ENCODE peak calls at places on chromosomes 11 and 22, in eight cellular contexts. X, Y, W, L, Q, U, D and V are unnamed samples.

GRCh38 chr22:17120281-17120680 is 879 bp downstream of the TMEM121B start:
- DNase-seq in X (no peak), Y (peak; percentile 31), W (peak; percentile 30), L (no peak), Q (no peak), U (no peak), D (peak; percentile 74), V (peak; percentile 76)

GRCh38 chr11:46890665-46891064 is 27.7 kb downstream of the LRP4 start:
- DNase-seq in X (no peak), Y (no peak), W (peak; percentile 36), L (no peak), Q (no peak), U (no peak), D (no peak), V (no peak)

GRCh38 chr11:45807792-45808238 is 2.9 kb downstream of the SLC35C1 start:
- DNase-seq in X (no peak), Y (no peak), W (no peak), L (no peak), Q (no peak), U (no peak), D (no peak), V (no peak)

GRCh38 chr11:114891911-114892310 is 213.6 kb downstream of the NXPE2 start:
- DNase-seq in X (no peak), Y (no peak), W (no peak), L (no peak), Q (no peak), U (no peak), D (no peak), V (no peak)

GRCh38 chr11:79482800-79483199 is 42.0 kb upstream of the TENM4 start:
- DNase-seq in X (no peak), Y (no peak), W (no peak), L (no peak), Q (no peak), U (no peak), D (no peak), V (no peak)

GRCh38 chr11:112627588-112628045 is 333.6 kb upstream of the NCAM1 start:
- DNase-seq in X (no peak), Y (no peak), W (no peak), L (no peak), Q (no peak), U (no peak), D (no peak), V (no peak)

GRCh38 chr11:69353696-69354544 is 60.0 kb downstream of the MYEOV start:
- DNase-seq in X (no peak), Y (no peak), W (no peak), L (peak; percentile 15), Q (no peak), U (no peak), D (no peak), V (peak; percentile 86)

GRCh38 chr11:8336356-8337114 is 72.9 kb upstream of the LMO1 start:
- DNase-seq in X (no peak), Y (no peak), W (no peak), L (no peak), Q (no peak), U (no peak), D (no peak), V (no peak)

GRCh38 chr11:110031171-110031570 is 62.0 kb upstream of the ZC3H12C start:
- DNase-seq in X (no peak), Y (no peak), W (peak; percentile 10), L (no peak), Q (no peak), U (no peak), D (no peak), V (no peak)

GRCh38 chr22:47625013-47625385 is 862.5 kb downstream of the TBC1D22A start:
- DNase-seq in X (no peak), Y (no peak), W (no peak), L (peak; percentile 22), Q (no peak), U (no peak), D (no peak), V (no peak)

GRCh38 chr11:44361883-44362282 is 51.9 kb upstream of the ALX4 start:
- DNase-seq in X (no peak), Y (no peak), W (no peak), L (no peak), Q (no peak), U (no peak), D (no peak), V (no peak)

GRCh38 chr11:250274-250673 is 13.5 kb downstream of the PSMD13 start:
- DNase-seq in X (no peak), Y (no peak), W (no peak), L (no peak), Q (no peak), U (no peak), D (no peak), V (no peak)

GRCh38 chr11:252666-253065 is 15.9 kb downstream of the PSMD13 start:
- DNase-seq in X (no peak), Y (no peak), W (no peak), L (no peak), Q (no peak), U (no peak), D (no peak), V (no peak)

GRCh38 chr11:251550-251949 is 14.8 kb downstream of the PSMD13 start:
- DNase-seq in X (no peak), Y (no peak), W (no peak), L (no peak), Q (no peak), U (no peak), D (no peak), V (no peak)

GRCh38 chr11:249062-249461 is 12.3 kb downstream of the PSMD13 start:
- DNase-seq in X (no peak), Y (no peak), W (no peak), L (no peak), Q (no peak), U (no peak), D (no peak), V (no peak)

DNA sequence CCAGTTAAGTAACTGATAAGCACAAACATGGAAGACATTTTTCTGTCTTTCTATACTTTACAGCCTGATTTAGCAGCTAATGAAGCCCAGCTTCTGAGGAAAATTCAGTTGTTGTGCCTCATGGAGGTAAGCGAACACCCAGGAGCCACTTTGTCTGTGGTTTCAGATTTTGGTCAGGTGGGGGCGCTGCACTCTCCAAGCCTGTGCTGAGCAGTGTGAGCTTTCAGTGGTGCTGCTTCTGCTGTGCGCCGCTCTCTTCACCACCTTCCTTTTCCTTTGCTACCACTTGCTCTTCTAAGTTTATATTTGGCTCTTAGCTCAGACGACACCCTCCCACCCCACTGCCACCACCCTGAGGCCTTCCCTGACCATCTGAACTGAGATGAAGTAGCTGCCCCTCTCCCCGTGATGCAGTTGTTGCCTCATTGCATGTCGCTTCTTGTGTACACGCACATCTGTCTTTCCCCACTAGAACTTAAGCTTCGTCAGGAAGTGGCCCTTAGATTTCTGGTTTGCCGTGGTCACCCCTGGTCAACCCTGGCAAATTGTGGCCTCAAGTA is 14.0 kb downstream of the PSMD13 start:
- DNase-seq in X (no peak), Y (peak; percentile 61), W (peak; percentile 42), L (peak; percentile 79), Q (peak; percentile 52), U (no peak), D (peak; percentile 54), V (peak; percentile 50)
- H3K36me3 ChIP-seq in X (peaks cover 30% of the 10 kb centered on the region), Y (peaks cover 20% of the 10 kb centered on the region), W (peaks cover 50% of the 10 kb centered on the region), L (no peaks in the 10 kb centered on the region), Q (peaks cover 45% of the 10 kb centered on the region), U (peaks cover 55% of the 10 kb centered on the region), D (peaks cover 24% of the 10 kb centered on the region), V (peaks cover 72% of the 10 kb centered on the region)

GRCh38 chr11:68011046-68011943 is 1.2 kb downstream of the ALDH3B1 start:
- DNase-seq in X (no peak), Y (no peak), W (no peak), L (no peak), Q (no peak), U (no peak), D (no peak), V (no peak)
- TF ChIP-seq POLR2A in X (no peak), Y (no peak), W (no peak), L (no peak), Q (no peak), U (no peak), D (no peak), V (no peak)

GRCh38 chr11:118635237-118635591 is 27.8 kb downstream of the PHLDB1 start:
- DNase-seq in X (no peak), Y (no peak), W (no peak), L (no peak), Q (no peak), U (no peak), D (no peak), V (no peak)

GRCh38 chr11:118634435-118635236 is 27.2 kb downstream of the PHLDB1 start:
- DNase-seq in X (peak; percentile 41), Y (no peak), W (peak; percentile 55), L (peak; percentile 89), Q (peak; percentile 69), U (no peak), D (peak; percentile 86), V (peak; percentile 85)

GRCh38 chr11:118638726-118639125 is 31.3 kb downstream of the PHLDB1 start:
- DNase-seq in X (no peak), Y (no peak), W (no peak), L (no peak), Q (no peak), U (no peak), D (no peak), V (no peak)

GRCh38 chr11:118635642-118636041 is 28.2 kb downstream of the PHLDB1 start:
- DNase-seq in X (no peak), Y (no peak), W (no peak), L (no peak), Q (no peak), U (no peak), D (no peak), V (no peak)

DNA sequence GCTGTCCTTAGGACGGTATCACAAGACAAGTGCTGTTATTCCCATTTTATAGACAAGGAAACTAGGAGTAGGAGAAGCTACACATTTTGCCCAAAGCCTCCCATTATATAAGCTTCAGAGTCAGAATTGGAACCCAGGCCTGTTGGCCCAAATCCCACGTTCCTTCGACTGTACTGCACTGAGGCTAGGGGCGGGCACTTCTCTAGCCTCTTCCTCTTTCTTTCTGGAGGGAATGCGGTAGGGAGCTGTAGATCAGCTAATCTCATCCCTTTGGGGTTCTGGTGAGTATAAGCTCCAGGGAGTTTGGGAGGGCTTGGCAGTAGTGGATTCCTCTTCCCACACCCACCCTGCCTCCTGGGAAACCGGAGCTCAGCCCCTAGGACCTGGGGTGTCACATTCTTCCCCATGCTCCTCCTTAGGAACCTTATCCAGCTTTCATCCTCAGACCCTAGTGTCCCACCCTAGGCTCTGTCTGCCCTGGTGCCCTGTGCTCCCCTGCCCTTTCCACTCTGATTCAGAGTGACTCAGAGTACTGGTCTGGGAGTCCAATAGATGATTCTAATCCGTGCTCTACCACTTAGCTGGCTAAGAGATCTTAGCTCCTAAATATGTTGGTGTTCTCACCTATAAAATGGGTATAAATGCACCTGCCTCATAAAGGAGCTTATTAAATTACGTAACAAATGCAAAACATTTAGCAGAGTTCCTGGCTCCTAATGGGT is 29.3 kb downstream of the PHLDB1 start:
- DNase-seq in X (no peak), Y (no peak), W (no peak), L (no peak), Q (no peak), U (no peak), D (no peak), V (no peak)
- H3K36me3 ChIP-seq in X (peaks cover 6% of the 10 kb centered on the region), Y (peaks cover 46% of the 10 kb centered on the region), W (peaks cover 85% of the 10 kb centered on the region), L (no peaks in the 10 kb centered on the region), Q (peaks cover 7% of the 10 kb centered on the region), U (no peaks in the 10 kb centered on the region), D (peaks cover 24% of the 10 kb centered on the region), V (no peaks in the 10 kb centered on the region)

DNA sequence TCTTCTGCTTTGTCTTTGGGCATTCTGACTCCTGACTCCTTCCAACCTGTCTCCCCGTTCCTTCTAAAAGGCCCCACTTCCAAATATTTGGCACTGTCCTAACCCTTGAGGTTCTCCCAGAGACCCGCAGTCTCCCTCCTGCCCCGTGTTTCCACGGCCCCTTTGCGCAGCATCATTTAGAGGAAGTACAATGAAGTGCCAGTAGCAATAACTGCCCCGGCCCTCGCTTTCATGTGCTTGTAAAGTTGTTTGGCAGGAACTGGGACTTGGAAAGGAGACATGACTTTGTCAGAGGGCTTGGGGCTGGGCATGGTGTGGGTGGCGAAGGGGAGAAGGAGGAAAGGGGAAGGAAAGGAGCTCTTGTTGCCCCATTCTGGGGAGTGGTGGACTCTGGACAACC is 2.6 kb downstream of the CD44 start:
- DNase-seq in X (no peak), Y (no peak), W (no peak), L (peak; percentile 64), Q (peak; percentile 32), U (no peak), D (peak; percentile 56), V (peak; percentile 65)
- TF ChIP-seq POLR2A in X (no peak), Y (no peak), W (no peak), L (no peak), Q (no peak), U (no peak), D (no peak), V (no peak)